ENCODE peak calls at places on chromosome 16, in nine cellular contexts. T, L, C, D, Y, X, O, Q and N are unnamed samples.

GRCh38 chr16:51112311-51112710 is 38.8 kb downstream of the SALL1 start:
- DNase-seq in T (no peak), L (no peak), C (no peak), D (no peak), Y (no peak), X (no peak), O (no peak), Q (no peak), N (no peak)

GRCh38 chr16:88299751-88300462 is 82.9 kb upstream of the ZNF469 start:
- DNase-seq in T (no peak), L (no peak), C (no peak), D (no peak), Y (no peak), X (peak; percentile 51), O (no peak), Q (no peak), N (no peak)

GRCh38 chr16:3536271-3536671 is 35.5 kb downstream of the CLUAP1 start:
- DNase-seq in T (no peak), L (no peak), C (no peak), D (no peak), Y (no peak), X (no peak), O (no peak), Q (no peak), N (no peak)

GRCh38 chr16:31529398-31530312 is 2.0 kb downstream of the AHSP start:
- DNase-seq in T (no peak), L (no peak), C (no peak), D (peak; percentile 79), Y (peak; percentile 56), X (peak; percentile 68), O (peak; percentile 7), Q (no peak), N (no peak)

GRCh38 chr16:56297684-56298083 is 106.4 kb downstream of the GNAO1 start:
- DNase-seq in T (no peak), L (no peak), C (no peak), D (no peak), Y (no peak), X (peak; percentile 26), O (no peak), Q (no peak), N (no peak)

GRCh38 chr16:630815-631405 is at the start of gene WFIKKN1:
- DNase-seq in T (peak; percentile 65), L (peak; percentile 83), C (no peak), D (peak; percentile 63), Y (peak; percentile 74), X (peak; percentile 83), O (peak; percentile 65), Q (peak; percentile 71), N (peak; percentile 33)

GRCh38 chr16:21626659-21627277 is 25.6 kb downstream of the IGSF6 start:
- DNase-seq in T (peak; percentile 51), L (no peak), C (no peak), D (no peak), Y (no peak), X (no peak), O (no peak), Q (no peak), N (peak; percentile 37)

GRCh38 chr16:85557976-85558589 is 55.0 kb upstream of the GSE1 start:
- DNase-seq in T (peak; percentile 72), L (no peak), C (no peak), D (no peak), Y (no peak), X (no peak), O (peak; percentile 81), Q (peak; percentile 61), N (peak; percentile 91)

GRCh38 chr16:66563574-66564334 is 2.5 kb upstream of the CMTM1 start:
- DNase-seq in T (no peak), L (no peak), C (no peak), D (no peak), Y (no peak), X (no peak), O (no peak), Q (no peak), N (no peak)

GRCh38 chr16:66562986-66563385 is 3.3 kb upstream of the CMTM1 start:
- DNase-seq in T (no peak), L (no peak), C (no peak), D (no peak), Y (no peak), X (no peak), O (no peak), Q (no peak), N (no peak)

GRCh38 chr16:66562409-66562808 is 3.8 kb upstream of the CMTM1 start:
- DNase-seq in T (no peak), L (no peak), C (no peak), D (no peak), Y (no peak), X (no peak), O (no peak), Q (no peak), N (no peak)

GRCh38 chr16:66560107-66560506 is 6.1 kb upstream of the CMTM1 start:
- DNase-seq in T (no peak), L (no peak), C (no peak), D (no peak), Y (no peak), X (no peak), O (no peak), Q (no peak), N (no peak)

DNA sequence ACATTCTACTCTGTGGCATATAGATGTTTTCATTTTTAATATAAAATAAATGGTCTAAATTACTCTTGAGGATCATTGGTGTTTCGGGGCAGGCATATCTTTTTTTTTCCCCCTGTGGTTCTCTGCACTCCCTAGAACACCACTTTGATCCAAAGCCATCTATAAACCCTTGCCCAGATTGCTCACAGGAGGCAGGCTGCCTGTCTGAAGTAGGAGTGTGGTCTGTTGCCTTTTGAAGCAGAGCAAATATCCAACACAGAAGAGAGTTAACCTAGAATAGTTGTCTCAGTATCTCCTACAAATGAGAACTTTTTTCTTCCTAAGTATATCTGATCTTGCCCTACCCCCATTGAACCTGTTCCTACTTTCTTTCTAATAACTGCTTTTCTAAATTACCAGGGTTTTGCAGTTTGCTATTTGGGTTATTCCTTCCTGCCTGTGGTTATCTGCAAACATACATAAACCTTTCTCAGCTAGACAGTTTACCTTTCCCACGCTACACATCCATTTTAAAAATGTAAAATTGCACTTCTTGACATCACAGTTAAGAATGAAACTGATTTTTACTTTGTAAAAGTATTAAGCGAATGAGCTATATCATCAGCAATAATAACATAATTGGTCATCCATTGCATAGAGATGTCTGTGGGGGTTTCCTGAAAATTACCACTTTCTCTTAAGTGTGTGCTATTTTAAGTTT is 4.7 kb upstream of the CMTM1 start:
- DNase-seq in T (no peak), L (no peak), C (no peak), D (no peak), Y (no peak), X (no peak), O (no peak), Q (no peak), N (peak; percentile 33)
- H3K27ac ChIP-seq in T (peak overlapping the region; percentile 5), L (no peak overlapping the region), C (no peak overlapping the region), D (no peak overlapping the region), Y (no peak overlapping the region), X (no peak overlapping the region), O (no peak overlapping the region), Q (no peak overlapping the region), N (no peak overlapping the region)

GRCh38 chr16:46887524-46887854 is 3.3 kb downstream of the GPT2 start:
- DNase-seq in T (no peak), L (no peak), C (no peak), D (no peak), Y (no peak), X (no peak), O (no peak), Q (peak; percentile 60), N (no peak)
- H3K4me3 ChIP-seq in T (no peak overlapping the region), L (peak overlapping the region; percentile 89), C (no peak overlapping the region), D (no peak overlapping the region), Y (no peak overlapping the region), X (no peak overlapping the region), O (no peak overlapping the region), Q (peak overlapping the region; percentile 96), N (no peak overlapping the region)

GRCh38 chr16:66873685-66874055 is 6.6 kb upstream of the PDP2 start:
- DNase-seq in T (no peak), L (no peak), C (no peak), D (no peak), Y (no peak), X (peak; percentile 22), O (no peak), Q (no peak), N (no peak)

GRCh38 chr16:66874079-66874775 is 6.1 kb upstream of the PDP2 start:
- DNase-seq in T (no peak), L (no peak), C (no peak), D (no peak), Y (no peak), X (peak; percentile 29), O (peak; percentile 76), Q (no peak), N (no peak)

GRCh38 chr16:66872927-66873684 is 7.2 kb upstream of the PDP2 start:
- DNase-seq in T (peak; percentile 96), L (peak; percentile 98), C (peak; percentile 91), D (peak; percentile 81), Y (peak; percentile 96), X (peak; percentile 96), O (peak; percentile 86), Q (peak; percentile 91), N (peak; percentile 90)

GRCh38 chr16:66871840-66872239 is 8.5 kb upstream of the PDP2 start:
- DNase-seq in T (no peak), L (no peak), C (no peak), D (no peak), Y (no peak), X (peak; percentile 45), O (no peak), Q (no peak), N (peak; percentile 96)

DNA sequence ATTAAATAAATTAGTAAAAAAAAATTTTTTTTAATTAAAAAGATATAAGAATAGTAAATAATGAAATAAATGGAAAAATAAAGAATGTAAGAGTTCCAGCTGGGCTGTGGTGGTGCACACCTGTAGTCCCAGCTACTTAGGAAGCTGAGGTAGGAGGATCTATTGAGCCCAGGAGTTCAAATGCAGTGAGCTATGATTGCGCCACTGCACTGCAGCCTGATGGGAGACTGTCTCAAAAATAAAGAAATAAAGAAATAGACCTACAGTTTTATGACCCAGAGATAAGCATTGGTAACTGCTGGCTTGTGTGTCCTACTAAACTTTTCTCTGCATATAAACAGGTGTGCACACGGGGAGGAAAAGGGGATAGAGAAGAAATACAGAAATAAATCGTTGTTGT is 7.8 kb upstream of the PDP2 start:
- DNase-seq in T (no peak), L (no peak), C (no peak), D (no peak), Y (no peak), X (no peak), O (no peak), Q (no peak), N (peak; percentile 53)
- H3K27ac ChIP-seq in T (peak overlapping the region; percentile 69), L (no peak overlapping the region), C (peak overlapping the region; percentile 59), D (peak overlapping the region; percentile 68), Y (peak overlapping the region; percentile 73), X (peak overlapping the region; percentile 80), O (no peak overlapping the region), Q (peak overlapping the region; percentile 65), N (peak overlapping the region; percentile 89)

GRCh38 chr16:29978081-29978480 is 4.4 kb downstream of the TAOK2 start:
- DNase-seq in T (no peak), L (no peak), C (no peak), D (no peak), Y (no peak), X (no peak), O (no peak), Q (no peak), N (no peak)

GRCh38 chr16:29975811-29976511 is 2.3 kb downstream of the TAOK2 start:
- DNase-seq in T (no peak), L (no peak), C (no peak), D (no peak), Y (peak; percentile 32), X (no peak), O (peak; percentile 34), Q (no peak), N (no peak)

GRCh38 chr16:29978564-29979270 is 5.0 kb downstream of the TAOK2 start:
- DNase-seq in T (no peak), L (no peak), C (no peak), D (no peak), Y (peak; percentile 32), X (no peak), O (no peak), Q (no peak), N (peak; percentile 64)

GRCh38 chr16:29975134-29975538 is 1.5 kb downstream of the TAOK2 start:
- DNase-seq in T (no peak), L (no peak), C (no peak), D (no peak), Y (no peak), X (no peak), O (no peak), Q (no peak), N (no peak)

GRCh38 chr16:29977063-29977462 is 3.4 kb downstream of the TAOK2 start:
- DNase-seq in T (no peak), L (no peak), C (no peak), D (no peak), Y (peak; percentile 32), X (no peak), O (no peak), Q (no peak), N (no peak)
- H3K4me3 ChIP-seq in T (no peak overlapping the region), L (no peak overlapping the region), C (peak overlapping the region; percentile 96), D (no peak overlapping the region), Y (peak overlapping the region; percentile 99), X (peak overlapping the region; percentile 86), O (no peak overlapping the region), Q (no peak overlapping the region), N (no peak overlapping the region)